ENCODE peak calls at places on chromosomes 2 and 18, in seven cellular contexts. L, O, D, H, A, R and Z are unnamed samples.

GRCh38 chr2:241456546-241456945 is 51.8 kb downstream of the STK25 start:
- DNase-seq in R (no peak), H (no peak), O (no peak), D (no peak), L (no peak), A (no peak), Z (no peak)

GRCh38 chr2:118091140-118091478 is 2.8 kb downstream of the INSIG2 start:
- DNase-seq in O (no peak), D (no peak), H (no peak), L (no peak), A (no peak), R (no peak), Z (no peak)

GRCh38 chr18:79690586-79691482 is 11.2 kb downstream of the CTDP1 start:
- DNase-seq in H (no peak), A (no peak), R (no peak), D (no peak), O (no peak), L (peak; percentile 29), Z (no peak)

GRCh38 chr2:287471-287885 is 413 bp downstream of the ALKAL2 start:
- DNase-seq in O (no peak), H (no peak), A (no peak), R (no peak), D (peak; percentile 59), L (peak; percentile 52), Z (no peak)

GRCh38 chr2:205175831-205176230 is 506.5 kb upstream of the NRP2 start:
- DNase-seq in D (no peak), O (no peak), A (no peak), L (no peak), R (no peak), H (no peak), Z (no peak)

GRCh38 chr2:41764919-41765318 is 282.9 kb upstream of the PKDCC start:
- DNase-seq in H (no peak), O (no peak), L (no peak), A (no peak), R (no peak), D (no peak), Z (peak; percentile 22)

GRCh38 chr2:198036029-198036879 is 231.9 kb downstream of the PLCL1 start:
- DNase-seq in O (no peak), R (no peak), D (no peak), L (no peak), H (no peak), A (no peak), Z (no peak)

GRCh38 chr2:38733300-38733971 is 17.7 kb downstream of the SRSF7 start:
- DNase-seq in A (no peak), H (no peak), L (no peak), O (peak; percentile 62), R (no peak), D (no peak), Z (no peak)

GRCh38 chr2:23649285-23649684 is 264.3 kb downstream of the KLHL29 start:
- DNase-seq in H (no peak), O (no peak), D (no peak), R (no peak), A (no peak), L (no peak), Z (no peak)

GRCh38 chr2:130872276-130873125 is 35.8 kb downstream of the ARHGEF4 start:
- DNase-seq in L (no peak), H (no peak), O (no peak), A (no peak), D (no peak), R (no peak), Z (no peak)

GRCh38 chr2:40716879-40717278 is 265.0 kb upstream of the SLC8A1 start:
- DNase-seq in A (no peak), R (no peak), O (no peak), L (peak; percentile 51), H (no peak), D (peak; percentile 4), Z (no peak)

GRCh38 chr18:9433616-9434239 is 41.6 kb upstream of the RALBP1 start:
- DNase-seq in O (no peak), H (no peak), L (no peak), R (no peak), A (no peak), D (no peak), Z (no peak)

GRCh38 chr18:76208632-76209308 is 286.3 kb downstream of the ZNF516 start:
- DNase-seq in A (no peak), L (no peak), R (no peak), H (no peak), O (no peak), D (no peak), Z (no peak)

GRCh38 chr2:120661551-120661950 is 74.1 kb upstream of the GLI2 start:
- DNase-seq in H (peak; percentile 43), L (no peak), D (peak; percentile 47), A (peak; percentile 38), O (no peak), R (no peak), Z (no peak)

GRCh38 chr18:64416990-64417389 is 268.1 kb upstream of the LINC00305 start:
- DNase-seq in L (no peak), D (no peak), H (no peak), A (no peak), O (no peak), R (no peak), Z (no peak)

GRCh38 chr2:143294068-143294467 is 164.8 kb downstream of the ARHGAP15 start:
- DNase-seq in A (no peak), O (no peak), R (no peak), L (no peak), D (no peak), H (no peak), Z (no peak)

GRCh38 chr2:65594150-65594549 is 161.8 kb upstream of the SPRED2 start:
- DNase-seq in L (no peak), D (no peak), A (no peak), O (no peak), R (no peak), H (no peak), Z (no peak)

GRCh38 chr2:72678036-72678435 is 147.8 kb downstream of the EXOC6B start:
- DNase-seq in A (no peak), O (no peak), D (no peak), H (no peak), L (no peak), R (no peak), Z (no peak)

GRCh38 chr2:72676341-72677025 is 149.3 kb downstream of the EXOC6B start:
- DNase-seq in R (no peak), L (no peak), A (no peak), D (no peak), H (no peak), O (no peak), Z (no peak)

GRCh38 chr2:72685666-72686065 is 140.2 kb downstream of the EXOC6B start:
- DNase-seq in L (no peak), O (no peak), A (no peak), R (no peak), H (no peak), D (peak; percentile 12), Z (no peak)

GRCh38 chr2:72681016-72681995 is 144.5 kb downstream of the EXOC6B start:
- DNase-seq in D (no peak), A (no peak), L (no peak), R (no peak), O (no peak), H (no peak), Z (peak; percentile 75)
- H3K4me1 ChIP-seq in D (peaks cover 17% of the 10 kb centered on the region), A (no peaks in the 10 kb centered on the region), L (no peaks in the 10 kb centered on the region), R (no peaks in the 10 kb centered on the region), O (no peaks in the 10 kb centered on the region), H (no peaks in the 10 kb centered on the region), Z (no peaks in the 10 kb centered on the region)

DNA sequence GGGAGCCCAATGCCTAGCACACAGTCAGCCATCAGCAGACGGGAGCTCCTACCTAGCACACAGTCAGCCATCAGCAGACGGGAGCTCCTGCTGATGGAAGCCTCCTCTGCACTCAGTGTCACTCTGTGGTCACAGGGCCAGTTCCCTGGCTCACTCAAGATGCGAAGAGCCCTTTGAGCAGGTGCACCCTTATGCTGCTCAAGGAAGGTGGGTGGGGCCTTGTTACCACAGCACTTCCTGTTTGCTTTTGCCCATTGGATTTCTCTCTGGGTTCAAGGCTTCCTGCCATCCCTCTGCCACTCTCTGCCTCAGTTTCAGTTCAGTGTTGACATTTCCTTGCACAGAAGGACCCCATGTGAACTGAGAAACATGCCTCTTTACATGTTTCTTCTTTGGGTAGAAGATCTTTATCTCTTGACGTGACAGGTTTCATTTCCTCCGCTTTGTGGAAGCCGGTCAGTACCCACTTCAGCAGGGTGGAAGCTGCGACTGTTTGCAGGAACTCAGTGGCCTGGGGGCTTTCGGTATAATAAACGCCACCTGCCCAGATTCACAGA is 11.6 kb downstream of the TRIB2 start:
- DNase-seq in O (peak; percentile 91), H (no peak), R (peak; percentile 84), L (no peak), A (no peak), D (no peak), Z (peak; percentile 41)
- H3K36me3 ChIP-seq in O (no peaks in the 10 kb centered on the region), H (peaks cover 100% of the 10 kb centered on the region), R (peaks cover 72% of the 10 kb centered on the region), L (no peaks in the 10 kb centered on the region), A (no peaks in the 10 kb centered on the region), D (no peaks in the 10 kb centered on the region), Z (no peaks in the 10 kb centered on the region)

GRCh38 chr18:32091325-32091723 is 350 bp upstream of the RNF138 start:
- DNase-seq in L (no peak), O (no peak), D (no peak), H (no peak), R (no peak), A (no peak), Z (no peak)

GRCh38 chr18:32093523-32093922 is 1.8 kb downstream of the RNF138 start:
- DNase-seq in L (no peak), D (peak; percentile 28), H (no peak), O (no peak), R (no peak), A (peak; percentile 55), Z (peak; percentile 59)

GRCh38 chr18:32091724-32092421 is at the start of gene RNF138:
- DNase-seq in A (peak; percentile 92), R (peak; percentile 91), L (peak; percentile 91), O (peak; percentile 84), H (peak; percentile 75), D (peak; percentile 94), Z (peak; percentile 89)

GRCh38 chr18:32092422-32093105 is 890 bp downstream of the RNF138 start:
- DNase-seq in H (peak; percentile 95), A (peak; percentile 100), D (peak; percentile 99), O (peak; percentile 91), L (peak; percentile 100), R (peak; percentile 99), Z (peak; percentile 98)

GRCh38 chr18:32093106-32093511 is 1.4 kb downstream of the RNF138 start:
- DNase-seq in H (no peak), D (peak; percentile 69), A (peak; percentile 53), R (peak; percentile 50), L (peak; percentile 68), O (peak; percentile 39), Z (peak; percentile 63)
- H3K4me1 ChIP-seq in H (no peaks in the 10 kb centered on the region), D (no peaks in the 10 kb centered on the region), A (peaks cover 10% of the 10 kb centered on the region), R (peaks cover 46% of the 10 kb centered on the region), L (no peaks in the 10 kb centered on the region), O (peaks cover 25% of the 10 kb centered on the region), Z (peaks cover 3% of the 10 kb centered on the region)

DNA sequence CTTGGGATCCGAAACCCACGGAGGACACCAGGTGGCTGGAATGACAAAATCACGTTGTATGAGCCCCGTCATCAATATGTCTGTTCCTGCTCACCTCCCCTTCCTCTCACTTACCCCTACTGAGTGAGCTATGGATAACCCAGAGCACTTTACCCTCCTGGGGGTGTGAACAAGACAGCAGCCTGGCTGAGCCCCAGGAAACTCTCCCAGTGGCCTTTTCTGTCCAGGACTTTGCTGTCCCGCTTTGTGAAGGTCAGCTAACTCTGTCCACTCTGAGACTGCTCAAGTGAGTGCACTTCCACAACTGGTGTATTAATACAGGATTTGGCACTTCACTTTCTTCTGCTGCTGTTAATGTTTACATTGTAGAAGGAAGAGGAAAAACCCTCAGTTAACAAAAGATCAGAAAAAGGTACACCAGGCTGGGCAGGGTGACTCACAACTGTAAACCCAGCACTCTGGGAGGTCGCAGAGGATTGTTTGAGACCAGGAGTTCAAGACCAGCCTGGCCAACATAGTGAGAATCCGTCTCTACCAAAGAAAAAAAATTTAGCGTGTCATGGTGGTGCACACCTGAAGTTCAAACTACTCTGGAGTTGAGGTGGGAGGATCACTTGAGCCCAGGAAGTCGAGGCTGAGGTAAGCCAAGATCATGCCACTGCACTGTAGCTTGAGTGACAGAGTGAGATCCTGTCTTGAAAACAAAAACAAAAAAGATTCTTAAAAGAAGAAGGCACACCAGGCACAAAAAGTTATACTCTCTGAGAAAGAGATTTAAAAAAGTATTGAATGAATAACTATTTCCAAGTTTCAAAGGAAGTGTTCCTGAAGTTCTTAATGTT is 90.3 kb downstream of the CLHC1 start:
- DNase-seq in L (no peak), D (no peak), A (no peak), H (no peak), R (peak; percentile 8), O (no peak), Z (no peak)
- H3K36me3 ChIP-seq in L (no peaks in the 10 kb centered on the region), D (no peaks in the 10 kb centered on the region), A (no peaks in the 10 kb centered on the region), H (no peaks in the 10 kb centered on the region), R (no peaks in the 10 kb centered on the region), O (no peaks in the 10 kb centered on the region), Z (no peaks in the 10 kb centered on the region)